ENCODE peak calls at places on chromosomes 16 and 17, in four cellular contexts. One of them, this sample, is unnamed. For H3K36me3 and H3K4me1, the result is how much of the 10 kb centered on the place peaks cover.

GRCh38 chr16:21560462-21560861 is 38.9 kb upstream of the METTL9 start:
- DNase-seq in neural progenitor cell: no peak
- DNase-seq in breast epithelium: no peak
- DNase-seq in MM.1S: no peak
- DNase-seq in this sample: no peak

GRCh38 chr16:64900029-64900428 is 221.8 kb downstream of the CDH11 start:
- DNase-seq in neural progenitor cell: no peak
- DNase-seq in breast epithelium: no peak
- DNase-seq in MM.1S: no peak
- DNase-seq in this sample: no peak

GRCh38 chr17:160336-160735 is 21.1 kb downstream of the DOC2B start:
- DNase-seq in MM.1S: no peak
- DNase-seq in breast epithelium: no peak
- DNase-seq in neural progenitor cell: no peak
- DNase-seq in this sample: no peak

GRCh38 chr16:10777356-10777755 is 33.7 kb downstream of the NUBP1 start:
- DNase-seq in breast epithelium: no peak
- DNase-seq in MM.1S: no peak
- DNase-seq in neural progenitor cell: no peak
- DNase-seq in this sample: no peak

GRCh38 chr17:38590988-38591758 is 14.6 kb downstream of the SRCIN1 start:
- DNase-seq in breast epithelium: peak
- DNase-seq in MM.1S: peak
- DNase-seq in neural progenitor cell: peak
- DNase-seq in this sample: no peak

GRCh38 chr16:25219070-25219737 is 2.5 kb downstream of the AQP8 start:
- DNase-seq in MM.1S: no peak
- DNase-seq in breast epithelium: no peak
- DNase-seq in neural progenitor cell: no peak
- DNase-seq in this sample: no peak

GRCh38 chr16:26019885-26020284 is 328.1 kb downstream of the HS3ST4 start:
- DNase-seq in neural progenitor cell: no peak
- DNase-seq in MM.1S: no peak
- DNase-seq in breast epithelium: no peak
- DNase-seq in this sample: no peak

GRCh38 chr17:82245144-82246039 is 16.6 kb downstream of the SLC16A3 start:
- DNase-seq in MM.1S: no peak
- DNase-seq in breast epithelium: no peak
- DNase-seq in neural progenitor cell: no peak
- DNase-seq in this sample: no peak

GRCh38 chr17:42623732-42624596 is 14.5 kb downstream of the TUBG1 start:
- DNase-seq in MM.1S: no peak
- DNase-seq in neural progenitor cell: no peak
- DNase-seq in breast epithelium: no peak
- DNase-seq in this sample: no peak

GRCh38 chr16:81581107-81581506 is 136.5 kb downstream of the CMIP start:
- DNase-seq in neural progenitor cell: no peak
- DNase-seq in MM.1S: no peak
- DNase-seq in breast epithelium: peak
- DNase-seq in this sample: no peak

GRCh38 chr16:979859-980594 is 1.5 kb upstream of the SOX8 start:
- DNase-seq in neural progenitor cell: peak
- DNase-seq in MM.1S: no peak
- DNase-seq in breast epithelium: no peak
- DNase-seq in this sample: no peak

GRCh38 chr17:14471052-14471451 is 170.2 kb downstream of the HS3ST3B1 start:
- DNase-seq in neural progenitor cell: no peak
- DNase-seq in MM.1S: no peak
- DNase-seq in breast epithelium: no peak
- DNase-seq in this sample: no peak

GRCh38 chr17:44844390-44844830 is 3.3 kb upstream of the HIGD1B start:
- DNase-seq in breast epithelium: no peak
- DNase-seq in MM.1S: no peak
- DNase-seq in neural progenitor cell: peak
- DNase-seq in this sample: no peak

GRCh38 chr16:527015-527903 is at the start of gene CAPN15:
- DNase-seq in MM.1S: peak
- DNase-seq in breast epithelium: peak
- DNase-seq in neural progenitor cell: peak
- DNase-seq in this sample: peak

GRCh38 chr16:51637744-51638100 is 486.7 kb upstream of the SALL1 start:
- DNase-seq in MM.1S: no peak
- DNase-seq in neural progenitor cell: peak
- DNase-seq in breast epithelium: no peak
- DNase-seq in this sample: no peak

GRCh38 chr17:40320771-40321501 is 12.0 kb downstream of the RARA start:
- DNase-seq in MM.1S: peak
- DNase-seq in neural progenitor cell: no peak
- DNase-seq in breast epithelium: peak
- DNase-seq in this sample: no peak

GRCh38 chr16:35744716-35745115 is 2285.3 kb downstream of the TP53TG3F start:
- DNase-seq in MM.1S: no peak
- DNase-seq in breast epithelium: no peak
- DNase-seq in neural progenitor cell: no peak
- DNase-seq in this sample: no peak

GRCh38 chr16:89393731-89394406 is 96.5 kb downstream of the ANKRD11 start:
- DNase-seq in breast epithelium: no peak
- DNase-seq in neural progenitor cell: no peak
- DNase-seq in MM.1S: no peak
- DNase-seq in this sample: no peak

GRCh38 chr16:86831366-86831765 is 253.0 kb downstream of the FOXL1 start:
- DNase-seq in MM.1S: no peak
- DNase-seq in breast epithelium: no peak
- DNase-seq in neural progenitor cell: no peak
- DNase-seq in this sample: no peak

GRCh38 chr16:31025344-31025743 is 8.0 kb upstream of the STX4 start:
- DNase-seq in neural progenitor cell: no peak
- DNase-seq in MM.1S: no peak
- DNase-seq in breast epithelium: no peak
- DNase-seq in this sample: no peak

GRCh38 chr17:4719684-4720221 is 9.3 kb downstream of the ARRB2 start:
- DNase-seq in neural progenitor cell: no peak
- DNase-seq in MM.1S: no peak
- DNase-seq in breast epithelium: no peak
- DNase-seq in this sample: no peak

GRCh38 chr17:40551091-40551873 is 14.0 kb downstream of the CCR7 start:
- DNase-seq in neural progenitor cell: no peak
- DNase-seq in MM.1S: no peak
- DNase-seq in breast epithelium: peak
- DNase-seq in this sample: no peak

GRCh38 chr17:77770331-77771105 is 188.0 kb upstream of the TNRC6C start:
- DNase-seq in neural progenitor cell: no peak
- DNase-seq in breast epithelium: no peak
- DNase-seq in MM.1S: no peak
- DNase-seq in this sample: no peak

GRCh38 chr17:36601303-36602029 is at the start of gene MRM1:
- DNase-seq in MM.1S: peak
- DNase-seq in neural progenitor cell: peak
- DNase-seq in breast epithelium: peak
- DNase-seq in this sample: peak

GRCh38 chr16:47848481-47849109 is 307.2 kb downstream of the ABCC12 start:
- DNase-seq in neural progenitor cell: peak
- DNase-seq in breast epithelium: no peak
- DNase-seq in MM.1S: no peak
- DNase-seq in this sample: no peak

GRCh38 chr16:16857012-16857411 is 478.1 kb downstream of the NPIPA7 start:
- DNase-seq in MM.1S: no peak
- DNase-seq in neural progenitor cell: no peak
- DNase-seq in breast epithelium: no peak
- DNase-seq in this sample: no peak

GRCh38 chr17:65876985-65877384 is 314.9 kb downstream of the CEP112 start:
- DNase-seq in breast epithelium: no peak
- DNase-seq in MM.1S: no peak
- DNase-seq in neural progenitor cell: no peak
- DNase-seq in this sample: no peak

GRCh38 chr17:7240375-7240774 is 1.1 kb upstream of the PHF23 start:
- DNase-seq in breast epithelium: no peak
- DNase-seq in MM.1S: no peak
- DNase-seq in neural progenitor cell: no peak
- DNase-seq in this sample: no peak

GRCh38 chr17:78883090-78883532 is 19.9 kb downstream of the CEP295NL start:
- DNase-seq in breast epithelium: peak
- DNase-seq in MM.1S: no peak
- DNase-seq in neural progenitor cell: no peak
- DNase-seq in this sample: peak

GRCh38 chr16:23889189-23889588 is 53.4 kb downstream of the PRKCB start:
- DNase-seq in MM.1S: no peak
- DNase-seq in breast epithelium: no peak
- DNase-seq in neural progenitor cell: no peak
- DNase-seq in this sample: no peak

GRCh38 chr16:87703835-87704375 is 61.9 kb downstream of the KLHDC4 start:
- DNase-seq in breast epithelium: no peak
- DNase-seq in MM.1S: no peak
- DNase-seq in neural progenitor cell: no peak
- DNase-seq in this sample: no peak

GRCh38 chr17:83191388-83192160 is 112.2 kb downstream of the METRNL start:
- DNase-seq in MM.1S: no peak
- DNase-seq in neural progenitor cell: no peak
- DNase-seq in breast epithelium: peak
- DNase-seq in this sample: no peak

GRCh38 chr16:89658221-89658879 is 714 bp downstream of the SPATA33 start:
- DNase-seq in MM.1S: no peak
- DNase-seq in breast epithelium: no peak
- DNase-seq in neural progenitor cell: peak
- DNase-seq in this sample: no peak

GRCh38 chr16:89936508-89936907 is 12.0 kb upstream of the DEF8 start:
- DNase-seq in neural progenitor cell: no peak
- DNase-seq in breast epithelium: no peak
- DNase-seq in MM.1S: no peak
- DNase-seq in this sample: no peak

GRCh38 chr17:28086519-28086918 is 44.0 kb downstream of the NLK start:
- DNase-seq in MM.1S: no peak
- DNase-seq in breast epithelium: no peak
- DNase-seq in neural progenitor cell: no peak
- DNase-seq in this sample: no peak

GRCh38 chr17:74452027-74452840 is 14.2 kb upstream of the CD300A start:
- DNase-seq in neural progenitor cell: no peak
- DNase-seq in MM.1S: no peak
- DNase-seq in breast epithelium: no peak
- DNase-seq in this sample: no peak

GRCh38 chr16:75054556-75054947 is 55.7 kb downstream of the ZNRF1 start:
- DNase-seq in neural progenitor cell: no peak
- DNase-seq in MM.1S: no peak
- DNase-seq in breast epithelium: no peak
- DNase-seq in this sample: no peak
- H3K4me3 ChIP-seq in neural progenitor cell: no peak
- H3K4me3 ChIP-seq in MM.1S: no peak
- H3K4me3 ChIP-seq in breast epithelium: no peak
- H3K4me3 ChIP-seq in this sample: no peak

DNA sequence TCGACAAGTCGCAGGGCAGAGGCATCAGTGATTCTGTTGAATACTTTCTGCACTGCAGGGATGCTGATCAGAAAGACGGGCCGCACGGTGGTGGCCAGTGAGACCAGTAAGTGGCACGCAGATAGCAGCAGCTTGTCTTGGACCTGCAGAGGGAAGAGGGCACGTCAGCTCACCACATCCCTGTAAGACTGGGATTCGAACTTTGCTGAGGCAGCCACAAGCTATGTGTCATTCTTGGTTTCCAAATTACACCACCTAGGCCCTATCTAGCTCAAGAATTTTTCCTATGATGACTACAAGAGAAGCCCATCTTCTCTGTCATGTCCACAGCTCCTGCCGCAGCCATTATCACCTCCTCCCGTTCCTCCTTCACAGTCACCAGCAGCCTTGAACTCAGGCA is 49.4 kb upstream of the GSG1L start:
- DNase-seq in neural progenitor cell: no peak
- DNase-seq in breast epithelium: no peak
- DNase-seq in MM.1S: no peak
- DNase-seq in this sample: no peak
- H3K36me3 ChIP-seq in neural progenitor cell: under half
- H3K36me3 ChIP-seq in breast epithelium: under half
- H3K36me3 ChIP-seq in MM.1S: under half
- H3K36me3 ChIP-seq in this sample: under half

GRCh38 chr17:9370464-9370863 is 205.2 kb downstream of the STX8 start:
- DNase-seq in MM.1S: no peak
- DNase-seq in breast epithelium: no peak
- DNase-seq in neural progenitor cell: no peak
- DNase-seq in this sample: no peak

GRCh38 chr17:9371019-9371418 is 204.6 kb downstream of the STX8 start:
- DNase-seq in MM.1S: no peak
- DNase-seq in breast epithelium: no peak
- DNase-seq in neural progenitor cell: no peak
- DNase-seq in this sample: no peak

GRCh38 chr17:9364837-9365430 is 210.7 kb downstream of the STX8 start:
- DNase-seq in neural progenitor cell: no peak
- DNase-seq in breast epithelium: no peak
- DNase-seq in MM.1S: no peak
- DNase-seq in this sample: no peak

GRCh38 chr17:9367186-9367585 is 208.4 kb downstream of the STX8 start:
- DNase-seq in neural progenitor cell: no peak
- DNase-seq in breast epithelium: no peak
- DNase-seq in MM.1S: no peak
- DNase-seq in this sample: no peak

GRCh38 chr17:9368631-9369030 is 207.0 kb downstream of the STX8 start:
- DNase-seq in neural progenitor cell: no peak
- DNase-seq in breast epithelium: no peak
- DNase-seq in MM.1S: no peak
- DNase-seq in this sample: no peak
- H3K4me1 ChIP-seq in neural progenitor cell: under half
- H3K4me1 ChIP-seq in breast epithelium: under half
- H3K4me1 ChIP-seq in MM.1S: under half
- H3K4me1 ChIP-seq in this sample: under half

GRCh38 chr17:50421308-50422031 is 4.5 kb upstream of the ACSF2 start:
- DNase-seq in MM.1S: peak
- DNase-seq in breast epithelium: no peak
- DNase-seq in neural progenitor cell: no peak
- DNase-seq in this sample: no peak
- H3K4me3 ChIP-seq in MM.1S: peak
- H3K4me3 ChIP-seq in breast epithelium: peak
- H3K4me3 ChIP-seq in neural progenitor cell: no peak
- H3K4me3 ChIP-seq in this sample: peak

GRCh38 chr17:29386760-29387159 is 3.4 kb upstream of the TAOK1 start:
- DNase-seq in MM.1S: no peak
- DNase-seq in breast epithelium: no peak
- DNase-seq in neural progenitor cell: no peak
- DNase-seq in this sample: no peak
- H3K36me3 ChIP-seq in MM.1S: under half
- H3K36me3 ChIP-seq in breast epithelium: under half
- H3K36me3 ChIP-seq in neural progenitor cell: under half
- H3K36me3 ChIP-seq in this sample: under half

GRCh38 chr16:85515319-85515745 is 97.8 kb upstream of the GSE1 start:
- DNase-seq in breast epithelium: no peak
- DNase-seq in MM.1S: no peak
- DNase-seq in neural progenitor cell: no peak
- DNase-seq in this sample: no peak
- H3K4me1 ChIP-seq in breast epithelium: under half
- H3K4me1 ChIP-seq in MM.1S: under half
- H3K4me1 ChIP-seq in neural progenitor cell: under half
- H3K4me1 ChIP-seq in this sample: under half

This sample was measured in thoracic aorta.